ENCODE peak calls at places on chromosomes 12 and 14, in seven cellular contexts. W is GM10248; K is activated T-cell treated with anti-CD3 and anti-CD28 coated beads for 1 hour; A is mesenchymal stem cell; Z is fibroblast of mammary gland; D is body of pancreas; C is effector CD4-positive, alpha-beta T cell. V is an unnamed sample.

GRCh38 chr14:59199614-59200013 is 11.1 kb downstream of the DAAM1 start:
- DNase-seq in Z (no peak), A (no peak), W (no peak), D (no peak), C (no peak), K (no peak), V (no peak)

GRCh38 chr12:8035440-8036010 is 3.0 kb downstream of the FOXJ2 start:
- DNase-seq in A (peak), W (no peak), C (no peak), K (no peak), Z (peak), D (no peak), V (no peak)

GRCh38 chr14:22071001-22071400 is 397.4 kb upstream of the OR4E1 start:
- DNase-seq in C (peak), Z (no peak), D (no peak), W (peak), K (peak), A (no peak), V (no peak)

GRCh38 chr12:88854260-88854659 is 274.0 kb upstream of the KITLG start:
- DNase-seq in D (no peak), Z (peak), A (peak), K (no peak), C (no peak), W (no peak), V (peak)

GRCh38 chr14:63840981-63841380 is 11.8 kb upstream of the SYNE2 start:
- DNase-seq in K (peak), A (no peak), D (no peak), Z (no peak), W (no peak), C (peak), V (no peak)

GRCh38 chr14:67704484-67705089 is 2.9 kb downstream of the RDH12 start:
- DNase-seq in C (peak), A (peak), W (peak), D (peak), Z (peak), K (no peak), V (peak)

GRCh38 chr12:105461276-105461975 is 130.9 kb downstream of the C12orf75 start:
- DNase-seq in A (no peak), W (no peak), C (no peak), K (no peak), Z (no peak), D (no peak), V (no peak)

GRCh38 chr14:106317593-106317992 is 791.2 kb downstream of the TMEM121 start:
- DNase-seq in A (no peak), C (no peak), D (no peak), K (no peak), W (no peak), Z (no peak), V (no peak)

GRCh38 chr14:89259951-89260350 is 157.1 kb downstream of the FOXN3 start:
- DNase-seq in W (no peak), D (no peak), K (no peak), A (no peak), Z (no peak), C (no peak), V (no peak)

GRCh38 chr12:123971770-123972447 is 722 bp downstream of the CCDC92 start:
- DNase-seq in Z (peak), C (peak), K (peak), A (peak), D (peak), W (peak), V (peak)

GRCh38 chr14:104510794-104511611 is 68.6 kb upstream of the C14orf180 start:
- DNase-seq in K (no peak), D (no peak), Z (no peak), C (no peak), A (no peak), W (no peak), V (no peak)

GRCh38 chr12:53052419-53053222 is 2.8 kb downstream of the TNS2 start:
- DNase-seq in K (no peak), W (no peak), Z (peak), D (peak), A (peak), C (no peak), V (peak)

GRCh38 chr12:54257332-54257731 is 22.6 kb downstream of the CBX5 start:
- DNase-seq in A (no peak), D (no peak), Z (no peak), C (no peak), K (no peak), W (no peak), V (no peak)

GRCh38 chr12:32603858-32604257 is 75.2 kb upstream of the DNM1L start:
- DNase-seq in A (peak), K (no peak), Z (peak), W (peak), D (no peak), C (no peak), V (peak)

GRCh38 chr14:105141026-105141425 is 27.6 kb downstream of the JAG2 start:
- DNase-seq in Z (no peak), K (no peak), D (no peak), W (no peak), C (no peak), A (no peak), V (no peak)

GRCh38 chr14:52048641-52049204 is 20.1 kb downstream of the NID2 start:
- DNase-seq in W (no peak), A (no peak), K (no peak), C (no peak), D (no peak), Z (peak), V (no peak)

V was measured in fibroblast of pulmonary artery.